ENCODE peak calls at places on chromosomes 7 and 10, in eight cellular contexts. One of them, this sample, is unnamed.
A peak's percentile ranks its signal among the peaks of the same experiment; 100 is the strongest.

GRCh38 chr10:86707505-86707904 is 39.2 kb downstream of the LDB3 start:
- DNase-seq in CD8-positive, alpha-beta T cell: no peak
- DNase-seq in astrocyte of the spinal cord: no peak
- DNase-seq in bronchial epithelial cell: no peak
- DNase-seq in NT2/D1: no peak
- DNase-seq in left ventricle myocardium inferior: no peak
- DNase-seq in hepatocyte: no peak
- DNase-seq in right atrium auricular region: no peak
- DNase-seq in this sample: no peak

GRCh38 chr10:112793197-112793921 is 156.7 kb upstream of the TCF7L2 start:
- DNase-seq in right atrium auricular region: peak; percentile 52
- DNase-seq in left ventricle myocardium inferior: no peak
- DNase-seq in bronchial epithelial cell: peak; percentile 16
- DNase-seq in hepatocyte: no peak
- DNase-seq in CD8-positive, alpha-beta T cell: no peak
- DNase-seq in NT2/D1: no peak
- DNase-seq in astrocyte of the spinal cord: no peak
- DNase-seq in this sample: peak; percentile 62

GRCh38 chr10:18005781-18006456 is 54.2 kb downstream of the SLC39A12 start:
- DNase-seq in bronchial epithelial cell: no peak
- DNase-seq in right atrium auricular region: no peak
- DNase-seq in CD8-positive, alpha-beta T cell: no peak
- DNase-seq in hepatocyte: no peak
- DNase-seq in NT2/D1: no peak
- DNase-seq in astrocyte of the spinal cord: peak; percentile 91
- DNase-seq in left ventricle myocardium inferior: no peak
- DNase-seq in this sample: no peak

GRCh38 chr10:84825330-84825729 is 496.9 kb downstream of the CCSER2 start:
- DNase-seq in NT2/D1: no peak
- DNase-seq in right atrium auricular region: no peak
- DNase-seq in astrocyte of the spinal cord: peak; percentile 88
- DNase-seq in hepatocyte: peak; percentile 56
- DNase-seq in bronchial epithelial cell: peak; percentile 46
- DNase-seq in CD8-positive, alpha-beta T cell: no peak
- DNase-seq in left ventricle myocardium inferior: peak; percentile 22
- DNase-seq in this sample: no peak

GRCh38 chr7:47046949-47047348 is 535.0 kb downstream of the TNS3 start:
- DNase-seq in left ventricle myocardium inferior: no peak
- DNase-seq in astrocyte of the spinal cord: no peak
- DNase-seq in bronchial epithelial cell: no peak
- DNase-seq in CD8-positive, alpha-beta T cell: no peak
- DNase-seq in right atrium auricular region: no peak
- DNase-seq in hepatocyte: no peak
- DNase-seq in NT2/D1: no peak
- DNase-seq in this sample: no peak

GRCh38 chr7:105036217-105037168 is 22.5 kb downstream of the KMT2E start:
- DNase-seq in bronchial epithelial cell: no peak
- DNase-seq in left ventricle myocardium inferior: no peak
- DNase-seq in astrocyte of the spinal cord: no peak
- DNase-seq in CD8-positive, alpha-beta T cell: no peak
- DNase-seq in NT2/D1: no peak
- DNase-seq in right atrium auricular region: no peak
- DNase-seq in hepatocyte: no peak
- DNase-seq in this sample: no peak

GRCh38 chr10:43824934-43825333 is 176.3 kb upstream of the ZNF32 start:
- DNase-seq in right atrium auricular region: peak; percentile 83
- DNase-seq in astrocyte of the spinal cord: peak; percentile 53
- DNase-seq in NT2/D1: no peak
- DNase-seq in hepatocyte: no peak
- DNase-seq in CD8-positive, alpha-beta T cell: no peak
- DNase-seq in left ventricle myocardium inferior: peak; percentile 77
- DNase-seq in bronchial epithelial cell: no peak
- DNase-seq in this sample: peak; percentile 68

GRCh38 chr7:21903074-21903786 is 42.5 kb downstream of the CDCA7L start:
- DNase-seq in hepatocyte: no peak
- DNase-seq in CD8-positive, alpha-beta T cell: no peak
- DNase-seq in astrocyte of the spinal cord: no peak
- DNase-seq in right atrium auricular region: no peak
- DNase-seq in bronchial epithelial cell: no peak
- DNase-seq in NT2/D1: no peak
- DNase-seq in left ventricle myocardium inferior: no peak
- DNase-seq in this sample: no peak

GRCh38 chr7:7051221-7051877 is 131.0 kb upstream of the C1GALT1 start:
- DNase-seq in right atrium auricular region: no peak
- DNase-seq in NT2/D1: no peak
- DNase-seq in hepatocyte: peak; percentile 22
- DNase-seq in CD8-positive, alpha-beta T cell: no peak
- DNase-seq in bronchial epithelial cell: peak; percentile 39
- DNase-seq in left ventricle myocardium inferior: no peak
- DNase-seq in astrocyte of the spinal cord: no peak
- DNase-seq in this sample: no peak

GRCh38 chr7:155387066-155387620 is 70.8 kb upstream of the EN2 start:
- DNase-seq in bronchial epithelial cell: no peak
- DNase-seq in hepatocyte: no peak
- DNase-seq in right atrium auricular region: no peak
- DNase-seq in astrocyte of the spinal cord: no peak
- DNase-seq in left ventricle myocardium inferior: no peak
- DNase-seq in NT2/D1: no peak
- DNase-seq in CD8-positive, alpha-beta T cell: no peak
- DNase-seq in this sample: no peak

GRCh38 chr7:24702674-24703235 is 54.5 kb downstream of the GSDME start:
- DNase-seq in left ventricle myocardium inferior: no peak
- DNase-seq in hepatocyte: no peak
- DNase-seq in right atrium auricular region: no peak
- DNase-seq in CD8-positive, alpha-beta T cell: no peak
- DNase-seq in astrocyte of the spinal cord: peak; percentile 33
- DNase-seq in bronchial epithelial cell: no peak
- DNase-seq in NT2/D1: no peak
- DNase-seq in this sample: no peak

GRCh38 chr7:10239643-10240345 is 733.9 kb upstream of the PHF14 start:
- DNase-seq in NT2/D1: no peak
- DNase-seq in hepatocyte: no peak
- DNase-seq in CD8-positive, alpha-beta T cell: no peak
- DNase-seq in right atrium auricular region: no peak
- DNase-seq in left ventricle myocardium inferior: no peak
- DNase-seq in bronchial epithelial cell: no peak
- DNase-seq in astrocyte of the spinal cord: no peak
- DNase-seq in this sample: no peak

GRCh38 chr7:123522061-123522460 is 12.3 kb downstream of the IQUB start:
- DNase-seq in CD8-positive, alpha-beta T cell: no peak
- DNase-seq in left ventricle myocardium inferior: no peak
- DNase-seq in bronchial epithelial cell: no peak
- DNase-seq in right atrium auricular region: no peak
- DNase-seq in astrocyte of the spinal cord: no peak
- DNase-seq in hepatocyte: peak; percentile 23
- DNase-seq in NT2/D1: no peak
- DNase-seq in this sample: no peak

GRCh38 chr10:114970515-114970914 is 32.5 kb downstream of the TRUB1 start:
- DNase-seq in astrocyte of the spinal cord: no peak
- DNase-seq in CD8-positive, alpha-beta T cell: no peak
- DNase-seq in right atrium auricular region: no peak
- DNase-seq in NT2/D1: peak; percentile 2
- DNase-seq in bronchial epithelial cell: no peak
- DNase-seq in hepatocyte: no peak
- DNase-seq in left ventricle myocardium inferior: no peak
- DNase-seq in this sample: no peak

GRCh38 chr7:2510909-2511768 is 8.4 kb upstream of the LFNG start:
- DNase-seq in astrocyte of the spinal cord: no peak
- DNase-seq in hepatocyte: no peak
- DNase-seq in CD8-positive, alpha-beta T cell: peak; percentile 76
- DNase-seq in right atrium auricular region: no peak
- DNase-seq in bronchial epithelial cell: peak; percentile 32
- DNase-seq in NT2/D1: no peak
- DNase-seq in left ventricle myocardium inferior: no peak
- DNase-seq in this sample: peak; percentile 91

GRCh38 chr7:117068511-117069155 is 115.3 kb downstream of the ST7 start:
- DNase-seq in NT2/D1: no peak
- DNase-seq in right atrium auricular region: no peak
- DNase-seq in CD8-positive, alpha-beta T cell: no peak
- DNase-seq in left ventricle myocardium inferior: no peak
- DNase-seq in hepatocyte: no peak
- DNase-seq in bronchial epithelial cell: no peak
- DNase-seq in astrocyte of the spinal cord: no peak
- DNase-seq in this sample: no peak

GRCh38 chr10:128898133-128898915 is 568.7 kb upstream of the MGMT start:
- DNase-seq in bronchial epithelial cell: no peak
- DNase-seq in left ventricle myocardium inferior: no peak
- DNase-seq in hepatocyte: no peak
- DNase-seq in astrocyte of the spinal cord: no peak
- DNase-seq in NT2/D1: no peak
- DNase-seq in right atrium auricular region: no peak
- DNase-seq in CD8-positive, alpha-beta T cell: no peak
- DNase-seq in this sample: no peak

GRCh38 chr10:123429631-123430257 is 236.4 kb upstream of the GPR26 start:
- DNase-seq in CD8-positive, alpha-beta T cell: no peak
- DNase-seq in astrocyte of the spinal cord: peak; percentile 3
- DNase-seq in hepatocyte: no peak
- DNase-seq in bronchial epithelial cell: no peak
- DNase-seq in right atrium auricular region: no peak
- DNase-seq in NT2/D1: no peak
- DNase-seq in left ventricle myocardium inferior: no peak
- DNase-seq in this sample: no peak
- H3K4me3 ChIP-seq in CD8-positive, alpha-beta T cell: no peak overlapping the region
- H3K4me3 ChIP-seq in astrocyte of the spinal cord: no peak overlapping the region
- H3K4me3 ChIP-seq in hepatocyte: no peak overlapping the region
- H3K4me3 ChIP-seq in bronchial epithelial cell: no peak overlapping the region
- H3K4me3 ChIP-seq in right atrium auricular region: no peak overlapping the region
- H3K4me3 ChIP-seq in NT2/D1: no peak overlapping the region
- H3K4me3 ChIP-seq in left ventricle myocardium inferior: no peak overlapping the region
- H3K4me3 ChIP-seq in this sample: no peak overlapping the region

GRCh38 chr10:31774291-31774900 is 154.2 kb downstream of the ARHGAP12 start:
- DNase-seq in bronchial epithelial cell: no peak
- DNase-seq in astrocyte of the spinal cord: no peak
- DNase-seq in right atrium auricular region: no peak
- DNase-seq in hepatocyte: peak; percentile 30
- DNase-seq in CD8-positive, alpha-beta T cell: no peak
- DNase-seq in NT2/D1: no peak
- DNase-seq in left ventricle myocardium inferior: no peak
- DNase-seq in this sample: no peak
- H3K4me3 ChIP-seq in bronchial epithelial cell: no peak overlapping the region
- H3K4me3 ChIP-seq in astrocyte of the spinal cord: no peak overlapping the region
- H3K4me3 ChIP-seq in right atrium auricular region: no peak overlapping the region
- H3K4me3 ChIP-seq in hepatocyte: no peak overlapping the region
- H3K4me3 ChIP-seq in CD8-positive, alpha-beta T cell: no peak overlapping the region
- H3K4me3 ChIP-seq in NT2/D1: no peak overlapping the region
- H3K4me3 ChIP-seq in left ventricle myocardium inferior: no peak overlapping the region
- H3K4me3 ChIP-seq in this sample: no peak overlapping the region

GRCh38 chr7:112433289-112433688 is 17.0 kb upstream of the IFRD1 start:
- DNase-seq in left ventricle myocardium inferior: no peak
- DNase-seq in hepatocyte: no peak
- DNase-seq in bronchial epithelial cell: peak; percentile 43
- DNase-seq in NT2/D1: no peak
- DNase-seq in astrocyte of the spinal cord: no peak
- DNase-seq in CD8-positive, alpha-beta T cell: no peak
- DNase-seq in right atrium auricular region: no peak
- DNase-seq in this sample: no peak
- H3K4me3 ChIP-seq in left ventricle myocardium inferior: no peak overlapping the region
- H3K4me3 ChIP-seq in hepatocyte: no peak overlapping the region
- H3K4me3 ChIP-seq in bronchial epithelial cell: no peak overlapping the region
- H3K4me3 ChIP-seq in NT2/D1: no peak overlapping the region
- H3K4me3 ChIP-seq in astrocyte of the spinal cord: no peak overlapping the region
- H3K4me3 ChIP-seq in CD8-positive, alpha-beta T cell: no peak overlapping the region
- H3K4me3 ChIP-seq in right atrium auricular region: no peak overlapping the region
- H3K4me3 ChIP-seq in this sample: no peak overlapping the region

GRCh38 chr7:81235896-81236479 is 317.1 kb upstream of the SEMA3C start:
- DNase-seq in astrocyte of the spinal cord: no peak
- DNase-seq in hepatocyte: no peak
- DNase-seq in CD8-positive, alpha-beta T cell: no peak
- DNase-seq in NT2/D1: no peak
- DNase-seq in left ventricle myocardium inferior: no peak
- DNase-seq in bronchial epithelial cell: no peak
- DNase-seq in right atrium auricular region: no peak
- DNase-seq in this sample: no peak

GRCh38 chr7:81233208-81233940 is 314.5 kb upstream of the SEMA3C start:
- DNase-seq in NT2/D1: no peak
- DNase-seq in hepatocyte: no peak
- DNase-seq in astrocyte of the spinal cord: no peak
- DNase-seq in CD8-positive, alpha-beta T cell: no peak
- DNase-seq in left ventricle myocardium inferior: no peak
- DNase-seq in bronchial epithelial cell: no peak
- DNase-seq in right atrium auricular region: no peak
- DNase-seq in this sample: no peak

GRCh38 chr7:81234896-81235295 is 316.0 kb upstream of the SEMA3C start:
- DNase-seq in bronchial epithelial cell: peak; percentile 55
- DNase-seq in hepatocyte: no peak
- DNase-seq in CD8-positive, alpha-beta T cell: no peak
- DNase-seq in astrocyte of the spinal cord: peak; percentile 28
- DNase-seq in right atrium auricular region: no peak
- DNase-seq in left ventricle myocardium inferior: no peak
- DNase-seq in NT2/D1: no peak
- DNase-seq in this sample: no peak

GRCh38 chr7:81232084-81232799 is 313.4 kb upstream of the SEMA3C start:
- DNase-seq in hepatocyte: no peak
- DNase-seq in NT2/D1: no peak
- DNase-seq in astrocyte of the spinal cord: no peak
- DNase-seq in bronchial epithelial cell: no peak
- DNase-seq in left ventricle myocardium inferior: peak; percentile 37
- DNase-seq in CD8-positive, alpha-beta T cell: no peak
- DNase-seq in right atrium auricular region: no peak
- DNase-seq in this sample: no peak

GRCh38 chr7:81236560-81236959 is 317.7 kb upstream of the SEMA3C start:
- DNase-seq in CD8-positive, alpha-beta T cell: no peak
- DNase-seq in NT2/D1: no peak
- DNase-seq in bronchial epithelial cell: peak; percentile 73
- DNase-seq in astrocyte of the spinal cord: no peak
- DNase-seq in hepatocyte: no peak
- DNase-seq in left ventricle myocardium inferior: no peak
- DNase-seq in right atrium auricular region: no peak
- DNase-seq in this sample: no peak
- H3K4me3 ChIP-seq in CD8-positive, alpha-beta T cell: no peak overlapping the region
- H3K4me3 ChIP-seq in NT2/D1: no peak overlapping the region
- H3K4me3 ChIP-seq in bronchial epithelial cell: no peak overlapping the region
- H3K4me3 ChIP-seq in astrocyte of the spinal cord: no peak overlapping the region
- H3K4me3 ChIP-seq in hepatocyte: no peak overlapping the region
- H3K4me3 ChIP-seq in left ventricle myocardium inferior: no peak overlapping the region
- H3K4me3 ChIP-seq in right atrium auricular region: no peak overlapping the region
- H3K4me3 ChIP-seq in this sample: no peak overlapping the region

DNA sequence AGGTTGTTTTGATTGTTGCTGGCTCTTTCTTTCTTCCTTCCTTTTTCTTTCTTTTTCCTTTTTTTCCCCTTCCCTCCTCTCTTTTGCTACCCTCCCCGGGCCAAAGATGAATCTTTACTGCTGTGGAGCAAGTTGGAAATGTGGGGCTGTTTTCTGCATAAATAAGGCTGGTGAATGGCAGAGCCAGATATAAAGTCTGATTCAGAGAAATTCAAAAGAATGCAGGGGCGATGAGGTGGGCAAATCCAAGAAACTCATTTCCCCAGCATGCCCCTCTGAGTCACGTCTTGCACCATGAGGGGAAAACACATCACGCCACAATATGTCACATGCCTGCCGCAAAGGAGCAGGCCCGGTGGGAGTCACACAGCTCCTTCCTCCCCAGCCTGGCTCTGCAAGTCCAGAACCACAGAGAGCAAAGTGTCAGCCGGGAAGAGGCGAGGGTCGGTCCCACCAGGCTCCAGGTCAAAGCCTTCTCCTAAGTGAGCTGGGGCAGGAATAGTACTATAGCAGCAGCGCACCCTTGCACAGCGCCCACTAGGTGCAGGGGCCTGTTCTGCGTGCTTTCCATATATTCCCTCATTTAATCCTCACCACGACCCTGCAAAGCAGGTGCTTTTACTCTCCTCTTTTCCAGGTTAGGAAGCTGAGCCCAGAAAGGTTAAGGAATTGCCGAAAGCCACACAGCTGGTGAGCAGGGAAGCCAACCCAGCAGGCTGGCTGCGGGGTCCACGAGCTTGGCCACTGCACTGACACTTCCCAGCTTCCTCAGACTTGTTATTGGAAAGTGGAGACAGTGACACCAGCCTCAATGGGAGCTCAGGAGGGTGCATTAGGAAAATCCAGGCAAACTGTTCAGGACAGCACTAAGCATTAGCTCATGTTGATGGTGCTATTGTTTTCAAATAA is 94.1 kb upstream of the ZMIZ1 start:
- DNase-seq in right atrium auricular region: peak; percentile 92
- DNase-seq in bronchial epithelial cell: peak; percentile 91
- DNase-seq in CD8-positive, alpha-beta T cell: peak; percentile 65
- DNase-seq in astrocyte of the spinal cord: peak; percentile 89
- DNase-seq in left ventricle myocardium inferior: peak; percentile 39
- DNase-seq in hepatocyte: peak; percentile 76
- DNase-seq in NT2/D1: peak; percentile 47
- DNase-seq in this sample: peak; percentile 40
- H3K4me3 ChIP-seq in right atrium auricular region: peak overlapping the region; percentile 55
- H3K4me3 ChIP-seq in bronchial epithelial cell: peak overlapping the region; percentile 38
- H3K4me3 ChIP-seq in CD8-positive, alpha-beta T cell: peak overlapping the region; percentile 48
- H3K4me3 ChIP-seq in astrocyte of the spinal cord: peak overlapping the region; percentile 19
- H3K4me3 ChIP-seq in left ventricle myocardium inferior: peak overlapping the region; percentile 68
- H3K4me3 ChIP-seq in hepatocyte: peak overlapping the region; percentile 18
- H3K4me3 ChIP-seq in NT2/D1: peak overlapping the region; percentile 30
- H3K4me3 ChIP-seq in this sample: peak overlapping the region; percentile 56

This sample was measured in Peyer's patch.